ENCODE peak calls at places on chromosomes 7 and 10, in five cellular contexts. P, S, E, W and L are unnamed samples.

GRCh38 chr7:137987011-137987334 is 14.9 kb downstream of the CREB3L2 start:
- DNase-seq in P (no peak), S (no peak), E (no peak), W (no peak), L (peak; percentile 22)

GRCh38 chr10:124741922-124742417 is 2.2 kb downstream of the FAM53B start:
- DNase-seq in P (no peak), S (no peak), E (no peak), W (no peak), L (no peak)

GRCh38 chr10:110857265-110858158 is 14.2 kb upstream of the PDCD4 start:
- DNase-seq in P (peak; percentile 57), S (no peak), E (no peak), W (no peak), L (peak; percentile 80)

GRCh38 chr7:42692609-42693008 is 219.3 kb downstream of the C7orf25 start:
- DNase-seq in P (no peak), S (no peak), E (no peak), W (no peak), L (no peak)

GRCh38 chr10:15461353-15462108 is 90.4 kb upstream of the FAM171A1 start:
- DNase-seq in P (peak; percentile 52), S (no peak), E (no peak), W (no peak), L (no peak)

GRCh38 chr10:50605280-50606270 is 18.2 kb downstream of the SGMS1 start:
- DNase-seq in P (no peak), S (no peak), E (peak; percentile 66), W (no peak), L (no peak)

GRCh38 chr10:129773359-129773990 is 190.6 kb downstream of the EBF3 start:
- DNase-seq in P (peak; percentile 14), S (no peak), E (peak; percentile 7), W (peak; percentile 62), L (peak; percentile 8)

GRCh38 chr10:77943086-77943901 is 16.7 kb upstream of the DLG5 start:
- DNase-seq in P (no peak), S (peak; percentile 77), E (peak; percentile 58), W (no peak), L (no peak)

GRCh38 chr7:39353615-39354376 is 212.4 kb upstream of the YAE1 start:
- DNase-seq in P (no peak), S (no peak), E (no peak), W (no peak), L (peak; percentile 57)

GRCh38 chr10:120479506-120479905 is 22.5 kb downstream of the PLPP4 start:
- DNase-seq in P (no peak), S (no peak), E (no peak), W (no peak), L (no peak)

GRCh38 chr7:76372984-76373833 is 14.4 kb upstream of the YWHAG start:
- DNase-seq in P (peak; percentile 86), S (no peak), E (no peak), W (no peak), L (no peak)

GRCh38 chr10:7763929-7764328 is 23.9 kb downstream of the KIN start:
- DNase-seq in P (no peak), S (no peak), E (no peak), W (no peak), L (no peak)

GRCh38 chr7:133682364-133683181 is 429.7 kb downstream of the EXOC4 start:
- DNase-seq in P (no peak), S (no peak), E (no peak), W (no peak), L (no peak)

GRCh38 chr10:15672469-15672868 is 47.3 kb downstream of the ITGA8 start:
- DNase-seq in P (no peak), S (no peak), E (no peak), W (no peak), L (no peak)

GRCh38 chr10:132570771-132571564 is 33.4 kb downstream of the INPP5A start:
- DNase-seq in P (no peak), S (no peak), E (no peak), W (peak; percentile 78), L (no peak)

GRCh38 chr7:90262438-90262837 is 17.5 kb downstream of the CFAP69 start:
- DNase-seq in P (peak; percentile 31), S (peak; percentile 17), E (no peak), W (no peak), L (no peak)

GRCh38 chr7:24757799-24758275 is 573 bp upstream of the GSDME start:
- DNase-seq in P (no peak), S (no peak), E (no peak), W (no peak), L (no peak)

GRCh38 chr10:113958631-113959382 is 84.9 kb upstream of the ADRB1 start:
- DNase-seq in P (no peak), S (no peak), E (peak; percentile 61), W (no peak), L (peak; percentile 63)

GRCh38 chr10:126013489-126014281 is 117.3 kb downstream of the FANK1 start:
- DNase-seq in P (peak; percentile 8), S (peak; percentile 43), E (no peak), W (no peak), L (no peak)

DNA sequence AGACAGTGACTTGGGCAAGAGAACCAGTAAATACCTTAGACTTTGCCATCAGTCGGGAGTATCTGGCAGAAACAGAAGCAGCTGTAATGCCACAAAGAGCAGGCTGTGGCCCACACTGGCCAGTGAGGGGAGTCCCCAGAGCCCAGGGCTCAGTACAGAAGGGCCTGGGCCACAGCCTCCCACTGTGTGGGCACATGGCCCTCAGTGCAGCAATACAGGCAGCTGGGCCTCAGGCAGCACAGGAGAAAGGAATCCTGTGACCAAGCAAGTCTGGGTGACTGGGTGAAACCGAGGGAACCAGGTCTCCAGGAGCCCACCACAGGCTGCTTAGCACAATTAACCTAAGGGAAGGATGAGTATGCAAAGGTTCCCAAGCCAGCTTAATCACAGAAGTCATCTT is 14.0 kb downstream of the WDR91 start:
- DNase-seq in P (no peak), S (no peak), E (no peak), W (no peak), L (no peak)
- H3K27ac ChIP-seq in P (no peak overlapping the region), S (no peak overlapping the region), E (no peak overlapping the region), W (no peak overlapping the region), L (no peak overlapping the region)

GRCh38 chr10:69360485-69361302 is 56.0 kb downstream of the TACR2 start:
- DNase-seq in P (no peak), S (no peak), E (peak; percentile 87), W (no peak), L (peak; percentile 88)
- TF ChIP-seq POLR2AphosphoS5 in P (no peak), S (no peak), E (no peak), W (no peak), L (peak; percentile 66)

DNA sequence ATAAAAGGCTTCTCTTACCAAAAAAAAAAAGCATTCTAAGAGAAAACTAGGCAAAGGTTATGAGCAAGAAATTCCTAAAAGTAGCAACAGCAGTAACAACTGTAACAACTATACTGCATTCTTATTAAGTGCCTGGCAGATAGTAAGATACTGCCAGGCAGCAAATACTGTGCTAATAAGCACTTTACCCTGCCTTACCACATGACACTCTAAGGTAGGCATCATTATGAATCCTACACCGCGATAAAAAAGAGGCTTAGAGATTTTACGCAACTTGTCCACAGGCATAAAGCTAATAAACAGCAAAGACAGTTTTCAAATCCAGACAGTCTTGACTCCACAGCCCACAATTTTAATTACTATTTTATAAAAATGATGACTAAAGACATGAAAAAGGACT is 83.2 kb downstream of the USP6NL start:
- DNase-seq in P (no peak), S (no peak), E (no peak), W (no peak), L (no peak)
- H3K27ac ChIP-seq in P (no peak overlapping the region), S (no peak overlapping the region), E (peak overlapping the region; percentile 22), W (no peak overlapping the region), L (peak overlapping the region; percentile 55)

GRCh38 chr10:100374137-100374655 is 27.2 kb downstream of the SCD start:
- DNase-seq in P (peak; percentile 66), S (no peak), E (no peak), W (no peak), L (no peak)

GRCh38 chr10:100372415-100373297 is 25.6 kb downstream of the SCD start:
- DNase-seq in P (no peak), S (no peak), E (no peak), W (no peak), L (no peak)

GRCh38 chr10:100370561-100370975 is 23.5 kb downstream of the SCD start:
- DNase-seq in P (no peak), S (peak; percentile 78), E (no peak), W (no peak), L (peak; percentile 65)

GRCh38 chr10:100370976-100371706 is 24.1 kb downstream of the SCD start:
- DNase-seq in P (peak; percentile 59), S (peak; percentile 82), E (peak; percentile 90), W (peak; percentile 92), L (peak; percentile 91)

GRCh38 chr10:100373298-100374136 is 26.5 kb downstream of the SCD start:
- DNase-seq in P (peak; percentile 91), S (peak; percentile 95), E (peak; percentile 99), W (peak; percentile 99), L (peak; percentile 100)
- TF ChIP-seq POLR2AphosphoS5 in P (peak; percentile 64), S (peak; percentile 78), E (peak; percentile 57), W (no peak), L (peak; percentile 64)

GRCh38 chr10:867807-868206 is 63.7 kb downstream of the LARP4B start:
- DNase-seq in P (no peak), S (no peak), E (no peak), W (no peak), L (no peak)

GRCh38 chr10:869171-869570 is 62.3 kb downstream of the LARP4B start:
- DNase-seq in P (no peak), S (no peak), E (no peak), W (no peak), L (no peak)

GRCh38 chr10:865257-865656 is 66.2 kb downstream of the LARP4B start:
- DNase-seq in P (no peak), S (no peak), E (no peak), W (no peak), L (no peak)

GRCh38 chr10:865924-866576 is 65.5 kb downstream of the LARP4B start:
- DNase-seq in P (no peak), S (no peak), E (no peak), W (no peak), L (no peak)

DNA sequence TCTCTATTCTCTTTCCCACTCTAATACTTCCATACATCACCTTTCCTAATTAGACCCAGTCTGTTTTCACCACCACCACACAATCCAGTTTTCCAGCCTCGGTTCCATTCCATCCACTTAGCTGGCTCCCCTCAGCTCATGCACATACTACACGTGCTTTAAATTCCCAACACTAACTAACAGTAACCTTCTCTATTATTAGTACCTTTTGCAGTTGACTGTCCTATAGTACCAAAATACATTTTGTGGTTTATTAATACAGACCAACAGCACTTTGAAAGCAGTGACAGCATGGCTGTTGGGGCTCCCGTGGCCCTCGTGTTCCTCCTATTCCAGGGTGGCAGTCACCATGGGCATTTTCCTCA is 64.9 kb downstream of the LARP4B start:
- DNase-seq in P (no peak), S (no peak), E (no peak), W (no peak), L (no peak)
- H3K27ac ChIP-seq in P (no peak overlapping the region), S (no peak overlapping the region), E (no peak overlapping the region), W (no peak overlapping the region), L (no peak overlapping the region)